ENCODE peak calls at places on chromosomes 6 and 20, in eight cellular contexts. One of them, this sample, is unnamed.

GRCh38 chr20:2261105-2261504 is 34.7 kb upstream of the TGM3 start:
- DNase-seq in astrocyte: no peak
- DNase-seq in neural progenitor cell: no peak
- DNase-seq in SK-N-SH: no peak
- DNase-seq in mammary epithelial cell: no peak
- DNase-seq in fibroblast of lung: no peak
- DNase-seq in endothelial cell of umbilical vein: no peak
- DNase-seq in HCT116: no peak
- DNase-seq in this sample: no peak

GRCh38 chr6:108114861-108115597 is 40.5 kb upstream of the OSTM1 start:
- DNase-seq in astrocyte: peak
- DNase-seq in neural progenitor cell: peak
- DNase-seq in SK-N-SH: peak
- DNase-seq in mammary epithelial cell: peak
- DNase-seq in fibroblast of lung: peak
- DNase-seq in endothelial cell of umbilical vein: peak
- DNase-seq in HCT116: no peak
- DNase-seq in this sample: peak

GRCh38 chr20:10893331-10893730 is 219.5 kb upstream of the JAG1 start:
- DNase-seq in astrocyte: no peak
- DNase-seq in neural progenitor cell: no peak
- DNase-seq in SK-N-SH: no peak
- DNase-seq in mammary epithelial cell: no peak
- DNase-seq in fibroblast of lung: no peak
- DNase-seq in endothelial cell of umbilical vein: no peak
- DNase-seq in HCT116: no peak
- DNase-seq in this sample: no peak

GRCh38 chr6:167426620-167427019 is 101.7 kb downstream of the TTLL2 start:
- DNase-seq in astrocyte: no peak
- DNase-seq in neural progenitor cell: no peak
- DNase-seq in SK-N-SH: no peak
- DNase-seq in mammary epithelial cell: no peak
- DNase-seq in fibroblast of lung: no peak
- DNase-seq in endothelial cell of umbilical vein: no peak
- DNase-seq in HCT116: no peak
- DNase-seq in this sample: no peak

GRCh38 chr20:24522452-24523330 is 53.3 kb downstream of the SYNDIG1 start:
- DNase-seq in astrocyte: no peak
- DNase-seq in neural progenitor cell: no peak
- DNase-seq in SK-N-SH: no peak
- DNase-seq in mammary epithelial cell: peak
- DNase-seq in fibroblast of lung: no peak
- DNase-seq in endothelial cell of umbilical vein: no peak
- DNase-seq in HCT116: no peak
- DNase-seq in this sample: no peak

GRCh38 chr6:158805698-158806373 is 13.3 kb downstream of the EZR start:
- DNase-seq in astrocyte: no peak
- DNase-seq in neural progenitor cell: no peak
- DNase-seq in SK-N-SH: no peak
- DNase-seq in mammary epithelial cell: no peak
- DNase-seq in fibroblast of lung: no peak
- DNase-seq in endothelial cell of umbilical vein: no peak
- DNase-seq in HCT116: no peak
- DNase-seq in this sample: no peak

GRCh38 chr6:141906569-141907080 is 226.1 kb upstream of the GJE1 start:
- DNase-seq in astrocyte: no peak
- DNase-seq in neural progenitor cell: no peak
- DNase-seq in SK-N-SH: no peak
- DNase-seq in mammary epithelial cell: no peak
- DNase-seq in fibroblast of lung: no peak
- DNase-seq in endothelial cell of umbilical vein: peak
- DNase-seq in HCT116: no peak
- DNase-seq in this sample: no peak

GRCh38 chr6:159473435-159473834 is 219.6 kb downstream of the SOD2 start:
- DNase-seq in astrocyte: no peak
- DNase-seq in neural progenitor cell: no peak
- DNase-seq in SK-N-SH: no peak
- DNase-seq in mammary epithelial cell: no peak
- DNase-seq in fibroblast of lung: no peak
- DNase-seq in endothelial cell of umbilical vein: no peak
- DNase-seq in HCT116: no peak
- DNase-seq in this sample: no peak

GRCh38 chr6:5950448-5950847 is 56.3 kb downstream of the NRN1 start:
- DNase-seq in astrocyte: peak
- DNase-seq in neural progenitor cell: peak
- DNase-seq in SK-N-SH: peak
- DNase-seq in mammary epithelial cell: no peak
- DNase-seq in fibroblast of lung: no peak
- DNase-seq in endothelial cell of umbilical vein: peak
- DNase-seq in HCT116: no peak
- DNase-seq in this sample: no peak

GRCh38 chr6:117352466-117353081 is 73.2 kb downstream of the ROS1 start:
- DNase-seq in astrocyte: peak
- DNase-seq in neural progenitor cell: no peak
- DNase-seq in SK-N-SH: no peak
- DNase-seq in mammary epithelial cell: peak
- DNase-seq in fibroblast of lung: peak
- DNase-seq in endothelial cell of umbilical vein: peak
- DNase-seq in HCT116: peak
- DNase-seq in this sample: no peak

GRCh38 chr6:113586966-113587699 is 270.0 kb upstream of the MARCKS start:
- DNase-seq in astrocyte: no peak
- DNase-seq in neural progenitor cell: peak
- DNase-seq in SK-N-SH: no peak
- DNase-seq in mammary epithelial cell: no peak
- DNase-seq in fibroblast of lung: no peak
- DNase-seq in endothelial cell of umbilical vein: no peak
- DNase-seq in HCT116: no peak
- DNase-seq in this sample: no peak

GRCh38 chr20:51400051-51400926 is 142.2 kb downstream of the NFATC2 start:
- DNase-seq in astrocyte: no peak
- DNase-seq in neural progenitor cell: no peak
- DNase-seq in SK-N-SH: no peak
- DNase-seq in mammary epithelial cell: no peak
- DNase-seq in fibroblast of lung: no peak
- DNase-seq in endothelial cell of umbilical vein: no peak
- DNase-seq in HCT116: no peak
- DNase-seq in this sample: no peak

GRCh38 chr6:116969211-116969863 is 92.3 kb downstream of the RFX6 start:
- DNase-seq in astrocyte: peak
- DNase-seq in neural progenitor cell: peak
- DNase-seq in SK-N-SH: peak
- DNase-seq in mammary epithelial cell: peak
- DNase-seq in fibroblast of lung: peak
- DNase-seq in endothelial cell of umbilical vein: peak
- DNase-seq in HCT116: peak
- DNase-seq in this sample: peak

GRCh38 chr20:24694727-24695528 is 225.5 kb downstream of the SYNDIG1 start:
- DNase-seq in astrocyte: no peak
- DNase-seq in neural progenitor cell: no peak
- DNase-seq in SK-N-SH: peak
- DNase-seq in mammary epithelial cell: no peak
- DNase-seq in fibroblast of lung: no peak
- DNase-seq in endothelial cell of umbilical vein: no peak
- DNase-seq in HCT116: no peak
- DNase-seq in this sample: no peak

GRCh38 chr6:68364276-68364785 is 270.8 kb upstream of the ADGRB3 start:
- DNase-seq in astrocyte: no peak
- DNase-seq in neural progenitor cell: no peak
- DNase-seq in SK-N-SH: no peak
- DNase-seq in mammary epithelial cell: no peak
- DNase-seq in fibroblast of lung: no peak
- DNase-seq in endothelial cell of umbilical vein: no peak
- DNase-seq in HCT116: no peak
- DNase-seq in this sample: no peak

GRCh38 chr6:35015996-35016395 is 125.1 kb downstream of the TCP11 start:
- DNase-seq in astrocyte: no peak
- DNase-seq in neural progenitor cell: no peak
- DNase-seq in SK-N-SH: no peak
- DNase-seq in mammary epithelial cell: no peak
- DNase-seq in fibroblast of lung: no peak
- DNase-seq in endothelial cell of umbilical vein: no peak
- DNase-seq in HCT116: no peak
- DNase-seq in this sample: no peak

GRCh38 chr6:40912158-40912946 is 126.7 kb downstream of the UNC5CL start:
- DNase-seq in astrocyte: no peak
- DNase-seq in neural progenitor cell: peak
- DNase-seq in SK-N-SH: peak
- DNase-seq in mammary epithelial cell: peak
- DNase-seq in fibroblast of lung: peak
- DNase-seq in endothelial cell of umbilical vein: peak
- DNase-seq in HCT116: no peak
- DNase-seq in this sample: peak

GRCh38 chr20:50308513-50309279 is 118.1 kb downstream of the CEBPB start:
- DNase-seq in astrocyte: peak
- DNase-seq in neural progenitor cell: peak
- DNase-seq in SK-N-SH: peak
- DNase-seq in mammary epithelial cell: peak
- DNase-seq in fibroblast of lung: peak
- DNase-seq in endothelial cell of umbilical vein: peak
- DNase-seq in HCT116: peak
- DNase-seq in this sample: no peak
- H2AFZ ChIP-seq in astrocyte: peak
- H2AFZ ChIP-seq in neural progenitor cell: peak
- H2AFZ ChIP-seq in SK-N-SH: peak
- H2AFZ ChIP-seq in mammary epithelial cell: peak
- H2AFZ ChIP-seq in fibroblast of lung: no peak
- H2AFZ ChIP-seq in endothelial cell of umbilical vein: peak
- H2AFZ ChIP-seq in HCT116: no peak
- H2AFZ ChIP-seq in this sample: no peak

DNA sequence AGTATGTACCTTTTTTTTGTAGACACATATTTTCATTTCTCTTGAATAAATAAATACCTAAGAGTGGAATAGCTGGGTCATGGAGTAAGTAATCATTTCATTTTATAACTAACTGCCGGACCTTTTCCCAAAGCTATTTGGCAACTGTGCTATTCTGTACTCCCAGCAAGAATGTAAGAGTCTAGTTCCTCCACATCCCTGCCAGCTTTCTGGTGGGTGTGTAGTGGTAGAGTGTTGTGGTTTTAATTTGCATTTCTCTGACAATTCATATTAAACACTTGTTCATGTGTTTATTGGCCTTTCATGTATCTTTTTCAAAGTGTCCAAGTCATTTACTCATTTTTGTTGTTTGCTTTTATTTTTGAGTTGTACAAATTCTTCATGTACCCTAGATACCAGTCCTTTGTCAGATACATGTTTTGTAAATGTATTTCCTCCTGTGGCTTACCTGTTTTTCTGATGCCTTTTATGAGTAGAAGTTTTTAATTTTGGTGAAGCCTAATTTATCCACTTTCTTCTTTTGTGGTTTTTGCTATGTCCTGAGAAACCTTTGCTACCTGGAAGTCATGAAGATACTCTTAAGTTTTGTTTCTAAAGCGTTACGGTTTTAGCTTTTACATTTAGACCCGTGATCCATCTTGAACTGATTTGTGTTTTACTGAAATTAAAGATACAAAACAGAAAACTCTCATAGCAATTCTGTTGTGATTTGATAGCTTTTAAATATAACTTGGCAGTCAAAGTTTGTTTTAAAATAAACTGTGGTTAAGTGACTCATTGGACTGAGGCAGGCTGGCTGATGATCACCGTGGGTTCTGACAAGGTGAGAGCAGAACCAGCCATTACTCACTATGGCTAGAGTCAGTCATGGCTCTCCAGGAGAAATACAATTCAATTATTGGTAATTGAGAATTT is 7.9 kb downstream of the MYLIP start:
- DNase-seq in astrocyte: peak
- DNase-seq in neural progenitor cell: no peak
- DNase-seq in SK-N-SH: no peak
- DNase-seq in mammary epithelial cell: peak
- DNase-seq in fibroblast of lung: peak
- DNase-seq in endothelial cell of umbilical vein: peak
- DNase-seq in HCT116: peak
- DNase-seq in this sample: no peak
- H3K27ac ChIP-seq in astrocyte: peak
- H3K27ac ChIP-seq in neural progenitor cell: no peak
- H3K27ac ChIP-seq in SK-N-SH: peak
- H3K27ac ChIP-seq in mammary epithelial cell: no peak
- H3K27ac ChIP-seq in fibroblast of lung: peak
- H3K27ac ChIP-seq in endothelial cell of umbilical vein: no peak
- H3K27ac ChIP-seq in HCT116: peak
- H3K27ac ChIP-seq in this sample: no peak

GRCh38 chr20:49712918-49713778 is 530 bp downstream of the B4GALT5 start:
- DNase-seq in astrocyte: no peak
- DNase-seq in neural progenitor cell: peak
- DNase-seq in SK-N-SH: peak
- DNase-seq in mammary epithelial cell: no peak
- DNase-seq in fibroblast of lung: no peak
- DNase-seq in endothelial cell of umbilical vein: peak
- DNase-seq in HCT116: no peak
- DNase-seq in this sample: peak
- TF ChIP-seq CTCF in astrocyte: no peak
- TF ChIP-seq CTCF in neural progenitor cell: no peak
- TF ChIP-seq CTCF in SK-N-SH: no peak
- TF ChIP-seq CTCF in mammary epithelial cell: no peak
- TF ChIP-seq CTCF in fibroblast of lung: no peak
- TF ChIP-seq CTCF in endothelial cell of umbilical vein: no peak
- TF ChIP-seq CTCF in HCT116: no peak
- TF ChIP-seq CTCF in this sample: no peak

GRCh38 chr20:12997128-12997655 is 11.6 kb upstream of the SPTLC3 start:
- DNase-seq in astrocyte: no peak
- DNase-seq in neural progenitor cell: no peak
- DNase-seq in SK-N-SH: no peak
- DNase-seq in mammary epithelial cell: no peak
- DNase-seq in fibroblast of lung: no peak
- DNase-seq in endothelial cell of umbilical vein: no peak
- DNase-seq in HCT116: no peak
- DNase-seq in this sample: no peak
- H2AFZ ChIP-seq in astrocyte: no peak
- H2AFZ ChIP-seq in neural progenitor cell: no peak
- H2AFZ ChIP-seq in SK-N-SH: no peak
- H2AFZ ChIP-seq in mammary epithelial cell: no peak
- H2AFZ ChIP-seq in fibroblast of lung: no peak
- H2AFZ ChIP-seq in endothelial cell of umbilical vein: no peak
- H2AFZ ChIP-seq in HCT116: no peak
- H2AFZ ChIP-seq in this sample: no peak

GRCh38 chr6:136037885-136038460 is 186.5 kb downstream of the PDE7B start:
- DNase-seq in astrocyte: peak
- DNase-seq in neural progenitor cell: no peak
- DNase-seq in SK-N-SH: peak
- DNase-seq in mammary epithelial cell: no peak
- DNase-seq in fibroblast of lung: peak
- DNase-seq in endothelial cell of umbilical vein: peak
- DNase-seq in HCT116: no peak
- DNase-seq in this sample: no peak
- H3K27ac ChIP-seq in astrocyte: peak
- H3K27ac ChIP-seq in neural progenitor cell: no peak
- H3K27ac ChIP-seq in SK-N-SH: peak
- H3K27ac ChIP-seq in mammary epithelial cell: no peak
- H3K27ac ChIP-seq in fibroblast of lung: peak
- H3K27ac ChIP-seq in endothelial cell of umbilical vein: peak
- H3K27ac ChIP-seq in HCT116: no peak
- H3K27ac ChIP-seq in this sample: no peak